ENCODE peak calls at places on chromosomes 1 and 21, in nine cellular contexts. One of them, this sample, is unnamed.

GRCh38 chr1:113041569-113042335 is 31.2 kb upstream of the LRIG2 start:
- DNase-seq in fibroblast of lung: no peak
- DNase-seq in pancreas: no peak
- DNase-seq in caudate nucleus: peak; percentile 36
- DNase-seq in HepG2: peak; percentile 7
- DNase-seq in Panc1: no peak
- DNase-seq in IMR-90: no peak
- DNase-seq in upper lobe of right lung: no peak
- DNase-seq in heart left ventricle: no peak
- DNase-seq in this sample: no peak

GRCh38 chr1:15326691-15327530 is 79.9 kb downstream of the FHAD1 start:
- DNase-seq in fibroblast of lung: peak; percentile 27
- DNase-seq in pancreas: no peak
- DNase-seq in caudate nucleus: no peak
- DNase-seq in HepG2: no peak
- DNase-seq in Panc1: no peak
- DNase-seq in IMR-90: no peak
- DNase-seq in upper lobe of right lung: no peak
- DNase-seq in heart left ventricle: no peak
- DNase-seq in this sample: no peak

GRCh38 chr1:239224100-239224499 is 162.3 kb upstream of the CHRM3 start:
- DNase-seq in fibroblast of lung: no peak
- DNase-seq in pancreas: no peak
- DNase-seq in caudate nucleus: no peak
- DNase-seq in HepG2: no peak
- DNase-seq in Panc1: no peak
- DNase-seq in IMR-90: no peak
- DNase-seq in upper lobe of right lung: no peak
- DNase-seq in heart left ventricle: no peak
- DNase-seq in this sample: no peak

GRCh38 chr1:175824079-175824478 is 80.7 kb upstream of the TNR start:
- DNase-seq in fibroblast of lung: no peak
- DNase-seq in pancreas: peak; percentile 48
- DNase-seq in caudate nucleus: no peak
- DNase-seq in HepG2: no peak
- DNase-seq in Panc1: no peak
- DNase-seq in IMR-90: no peak
- DNase-seq in upper lobe of right lung: no peak
- DNase-seq in heart left ventricle: peak; percentile 30
- DNase-seq in this sample: no peak

GRCh38 chr1:203169770-203170520 is 5.7 kb downstream of the MYBPH start:
- DNase-seq in fibroblast of lung: no peak
- DNase-seq in pancreas: no peak
- DNase-seq in caudate nucleus: no peak
- DNase-seq in HepG2: no peak
- DNase-seq in Panc1: no peak
- DNase-seq in IMR-90: no peak
- DNase-seq in upper lobe of right lung: peak; percentile 56
- DNase-seq in heart left ventricle: peak; percentile 11
- DNase-seq in this sample: no peak

GRCh38 chr1:185971688-185972087 is 237.5 kb downstream of the HMCN1 start:
- DNase-seq in fibroblast of lung: peak; percentile 66
- DNase-seq in pancreas: no peak
- DNase-seq in caudate nucleus: no peak
- DNase-seq in HepG2: no peak
- DNase-seq in Panc1: no peak
- DNase-seq in IMR-90: peak; percentile 86
- DNase-seq in upper lobe of right lung: no peak
- DNase-seq in heart left ventricle: no peak
- DNase-seq in this sample: no peak

GRCh38 chr1:193042766-193043691 is 16.1 kb downstream of the UCHL5 start:
- DNase-seq in fibroblast of lung: no peak
- DNase-seq in pancreas: no peak
- DNase-seq in caudate nucleus: no peak
- DNase-seq in HepG2: no peak
- DNase-seq in Panc1: no peak
- DNase-seq in IMR-90: no peak
- DNase-seq in upper lobe of right lung: no peak
- DNase-seq in heart left ventricle: no peak
- DNase-seq in this sample: no peak

GRCh38 chr1:112686417-112686816 is 12.0 kb downstream of the MOV10 start:
- DNase-seq in fibroblast of lung: no peak
- DNase-seq in pancreas: no peak
- DNase-seq in caudate nucleus: no peak
- DNase-seq in HepG2: no peak
- DNase-seq in Panc1: no peak
- DNase-seq in IMR-90: peak; percentile 34
- DNase-seq in upper lobe of right lung: no peak
- DNase-seq in heart left ventricle: no peak
- DNase-seq in this sample: no peak

GRCh38 chr21:36249576-36250422 is 70.2 kb upstream of the MORC3 start:
- DNase-seq in fibroblast of lung: no peak
- DNase-seq in pancreas: no peak
- DNase-seq in caudate nucleus: no peak
- DNase-seq in HepG2: no peak
- DNase-seq in Panc1: no peak
- DNase-seq in IMR-90: no peak
- DNase-seq in upper lobe of right lung: no peak
- DNase-seq in heart left ventricle: no peak
- DNase-seq in this sample: no peak

GRCh38 chr21:45780647-45781046 is 137.1 kb downstream of the PCBP3 start:
- DNase-seq in fibroblast of lung: no peak
- DNase-seq in pancreas: no peak
- DNase-seq in caudate nucleus: no peak
- DNase-seq in HepG2: no peak
- DNase-seq in Panc1: no peak
- DNase-seq in IMR-90: no peak
- DNase-seq in upper lobe of right lung: no peak
- DNase-seq in heart left ventricle: no peak
- DNase-seq in this sample: no peak

GRCh38 chr1:88224940-88225339 is 459.1 kb upstream of the PKN2 start:
- DNase-seq in fibroblast of lung: no peak
- DNase-seq in pancreas: no peak
- DNase-seq in caudate nucleus: no peak
- DNase-seq in HepG2: no peak
- DNase-seq in Panc1: no peak
- DNase-seq in IMR-90: no peak
- DNase-seq in upper lobe of right lung: no peak
- DNase-seq in heart left ventricle: no peak
- DNase-seq in this sample: no peak
- H3K27ac ChIP-seq in fibroblast of lung: no peak overlapping the region
- H3K27ac ChIP-seq in pancreas: no peak overlapping the region
- H3K27ac ChIP-seq in caudate nucleus: no peak overlapping the region
- H3K27ac ChIP-seq in HepG2: no peak overlapping the region
- H3K27ac ChIP-seq in Panc1: no peak overlapping the region
- H3K27ac ChIP-seq in IMR-90: no peak overlapping the region
- H3K27ac ChIP-seq in upper lobe of right lung: no peak overlapping the region
- H3K27ac ChIP-seq in heart left ventricle: no peak overlapping the region
- H3K27ac ChIP-seq in this sample: no peak overlapping the region

DNA sequence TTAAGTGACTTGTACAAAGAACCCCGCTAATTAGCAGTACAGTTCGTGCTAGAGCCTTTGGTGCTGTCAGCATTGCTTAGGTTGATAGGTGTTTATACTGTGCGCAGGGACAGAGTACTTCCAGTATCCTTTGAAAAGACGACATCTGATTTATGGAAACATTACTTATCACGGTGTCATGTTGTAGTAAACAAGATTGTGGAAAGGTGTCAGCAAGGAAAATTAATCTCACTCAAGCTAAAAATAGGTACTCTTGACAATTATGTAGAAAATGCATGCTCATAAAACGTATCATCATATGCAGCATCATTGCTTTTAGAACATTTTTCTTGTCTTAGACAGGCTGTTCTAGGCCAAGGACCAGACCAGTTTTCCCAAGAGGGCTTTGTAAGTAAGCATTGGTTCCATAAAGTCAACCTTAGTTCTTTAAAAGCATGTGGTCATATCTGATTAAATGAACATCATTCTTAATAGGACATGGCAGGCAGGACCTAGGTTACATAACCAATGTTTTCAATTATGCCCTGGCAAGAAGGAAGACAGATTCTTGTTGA is 33.0 kb downstream of the SH3BGR start:
- DNase-seq in fibroblast of lung: no peak
- DNase-seq in pancreas: no peak
- DNase-seq in caudate nucleus: no peak
- DNase-seq in HepG2: no peak
- DNase-seq in Panc1: no peak
- DNase-seq in IMR-90: no peak
- DNase-seq in upper lobe of right lung: no peak
- DNase-seq in heart left ventricle: no peak
- DNase-seq in this sample: no peak
- H3K27ac ChIP-seq in fibroblast of lung: no peak overlapping the region
- H3K27ac ChIP-seq in pancreas: no peak overlapping the region
- H3K27ac ChIP-seq in caudate nucleus: no peak overlapping the region
- H3K27ac ChIP-seq in HepG2: no peak overlapping the region
- H3K27ac ChIP-seq in Panc1: no peak overlapping the region
- H3K27ac ChIP-seq in IMR-90: no peak overlapping the region
- H3K27ac ChIP-seq in upper lobe of right lung: no peak overlapping the region
- H3K27ac ChIP-seq in heart left ventricle: no peak overlapping the region
- H3K27ac ChIP-seq in this sample: no peak overlapping the region

DNA sequence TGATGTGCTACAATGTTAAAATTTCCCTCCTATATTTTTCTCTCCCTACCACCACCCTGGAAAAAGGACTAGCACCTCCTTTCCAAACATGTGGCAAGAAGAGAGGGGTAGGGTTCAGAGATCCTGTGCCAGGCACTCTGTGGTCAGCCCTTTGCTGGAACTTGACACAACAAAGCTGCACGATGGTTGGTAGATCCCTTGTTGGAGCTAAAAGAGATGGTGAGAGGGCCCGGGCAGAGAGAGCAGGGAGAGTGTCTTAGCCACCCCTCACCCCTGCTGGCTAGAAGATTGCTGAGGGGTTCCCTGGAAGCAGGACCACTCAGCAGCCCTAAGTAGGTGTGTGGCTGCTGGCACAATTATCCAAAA is 2.5 kb upstream of the SSBP3 start:
- DNase-seq in fibroblast of lung: no peak
- DNase-seq in pancreas: no peak
- DNase-seq in caudate nucleus: no peak
- DNase-seq in HepG2: no peak
- DNase-seq in Panc1: no peak
- DNase-seq in IMR-90: no peak
- DNase-seq in upper lobe of right lung: no peak
- DNase-seq in heart left ventricle: no peak
- DNase-seq in this sample: no peak
- H3K27ac ChIP-seq in fibroblast of lung: no peak overlapping the region
- H3K27ac ChIP-seq in pancreas: no peak overlapping the region
- H3K27ac ChIP-seq in caudate nucleus: peak overlapping the region; percentile 87
- H3K27ac ChIP-seq in HepG2: no peak overlapping the region
- H3K27ac ChIP-seq in Panc1: peak overlapping the region; percentile 77
- H3K27ac ChIP-seq in IMR-90: peak overlapping the region; percentile 16
- H3K27ac ChIP-seq in upper lobe of right lung: peak overlapping the region; percentile 83
- H3K27ac ChIP-seq in heart left ventricle: peak overlapping the region; percentile 96
- H3K27ac ChIP-seq in this sample: peak overlapping the region; percentile 70

GRCh38 chr1:204320413-204320812 is 39.3 kb downstream of the PLEKHA6 start:
- DNase-seq in fibroblast of lung: peak; percentile 46
- DNase-seq in pancreas: no peak
- DNase-seq in caudate nucleus: no peak
- DNase-seq in HepG2: no peak
- DNase-seq in Panc1: no peak
- DNase-seq in IMR-90: peak; percentile 91
- DNase-seq in upper lobe of right lung: no peak
- DNase-seq in heart left ventricle: no peak
- DNase-seq in this sample: no peak
- H3K27ac ChIP-seq in fibroblast of lung: peak overlapping the region; percentile 64
- H3K27ac ChIP-seq in pancreas: no peak overlapping the region
- H3K27ac ChIP-seq in caudate nucleus: peak overlapping the region; percentile 74
- H3K27ac ChIP-seq in HepG2: no peak overlapping the region
- H3K27ac ChIP-seq in Panc1: no peak overlapping the region
- H3K27ac ChIP-seq in IMR-90: peak overlapping the region; percentile 93
- H3K27ac ChIP-seq in upper lobe of right lung: no peak overlapping the region
- H3K27ac ChIP-seq in heart left ventricle: no peak overlapping the region
- H3K27ac ChIP-seq in this sample: no peak overlapping the region

GRCh38 chr1:110213143-110213540 is 3.0 kb downstream of the KCNC4 start:
- DNase-seq in fibroblast of lung: no peak
- DNase-seq in pancreas: no peak
- DNase-seq in caudate nucleus: no peak
- DNase-seq in HepG2: no peak
- DNase-seq in Panc1: no peak
- DNase-seq in IMR-90: no peak
- DNase-seq in upper lobe of right lung: no peak
- DNase-seq in heart left ventricle: no peak
- DNase-seq in this sample: no peak

GRCh38 chr1:110209715-110210603 is at the start of gene KCNC4:
- DNase-seq in fibroblast of lung: peak; percentile 85
- DNase-seq in pancreas: peak; percentile 89
- DNase-seq in caudate nucleus: no peak
- DNase-seq in HepG2: peak; percentile 53
- DNase-seq in Panc1: no peak
- DNase-seq in IMR-90: peak; percentile 58
- DNase-seq in upper lobe of right lung: peak; percentile 95
- DNase-seq in heart left ventricle: peak; percentile 92
- DNase-seq in this sample: peak; percentile 63

GRCh38 chr1:110210604-110211502 is 739 bp downstream of the KCNC4 start:
- DNase-seq in fibroblast of lung: peak; percentile 14
- DNase-seq in pancreas: peak; percentile 60
- DNase-seq in caudate nucleus: no peak
- DNase-seq in HepG2: no peak
- DNase-seq in Panc1: no peak
- DNase-seq in IMR-90: no peak
- DNase-seq in upper lobe of right lung: peak; percentile 80
- DNase-seq in heart left ventricle: peak; percentile 55
- DNase-seq in this sample: no peak

GRCh38 chr1:110212165-110213142 is 2.3 kb downstream of the KCNC4 start:
- DNase-seq in fibroblast of lung: no peak
- DNase-seq in pancreas: peak; percentile 36
- DNase-seq in caudate nucleus: no peak
- DNase-seq in HepG2: no peak
- DNase-seq in Panc1: no peak
- DNase-seq in IMR-90: no peak
- DNase-seq in upper lobe of right lung: no peak
- DNase-seq in heart left ventricle: no peak
- DNase-seq in this sample: no peak

DNA sequence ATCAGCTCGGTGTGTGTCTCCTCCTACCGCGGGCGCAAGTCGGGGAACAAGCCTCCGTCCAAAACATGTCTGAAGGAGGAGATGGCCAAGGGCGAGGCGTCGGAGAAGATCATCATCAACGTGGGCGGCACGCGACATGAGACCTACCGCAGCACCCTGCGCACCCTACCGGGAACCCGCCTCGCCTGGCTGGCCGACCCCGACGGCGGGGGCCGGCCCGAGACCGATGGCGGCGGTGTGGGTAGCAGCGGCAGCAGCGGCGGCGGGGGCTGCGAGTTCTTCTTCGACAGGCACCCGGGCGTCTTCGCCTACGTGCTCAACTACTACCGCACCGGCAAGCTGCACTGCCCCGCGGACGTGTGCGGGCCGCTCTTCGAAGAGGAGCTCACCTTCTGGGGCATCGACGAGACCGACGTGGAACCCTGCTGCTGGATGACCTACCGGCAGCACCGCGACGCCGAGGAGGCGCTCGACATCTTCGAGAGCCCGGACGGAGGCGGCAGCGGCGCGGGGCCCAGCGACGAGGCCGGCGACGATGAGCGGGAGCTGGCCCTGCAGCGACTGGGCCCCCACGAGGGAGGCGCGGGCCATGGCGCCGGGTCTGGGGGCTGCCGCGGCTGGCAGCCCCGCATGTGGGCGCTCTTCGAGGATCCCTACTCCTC is 1.5 kb downstream of the KCNC4 start:
- DNase-seq in fibroblast of lung: no peak
- DNase-seq in pancreas: no peak
- DNase-seq in caudate nucleus: no peak
- DNase-seq in HepG2: no peak
- DNase-seq in Panc1: no peak
- DNase-seq in IMR-90: no peak
- DNase-seq in upper lobe of right lung: no peak
- DNase-seq in heart left ventricle: no peak
- DNase-seq in this sample: no peak
- H3K27ac ChIP-seq in fibroblast of lung: no peak overlapping the region
- H3K27ac ChIP-seq in pancreas: no peak overlapping the region
- H3K27ac ChIP-seq in caudate nucleus: no peak overlapping the region
- H3K27ac ChIP-seq in HepG2: no peak overlapping the region
- H3K27ac ChIP-seq in Panc1: peak overlapping the region; percentile 34
- H3K27ac ChIP-seq in IMR-90: no peak overlapping the region
- H3K27ac ChIP-seq in upper lobe of right lung: peak overlapping the region; percentile 11
- H3K27ac ChIP-seq in heart left ventricle: peak overlapping the region; percentile 93
- H3K27ac ChIP-seq in this sample: no peak overlapping the region